ENCODE peak calls at places on chromosomes 13 and 19, in five cellular contexts. One of them, this sample, is unnamed. For H3K27me3 and H3K4me1, the result is how much of the 10 kb centered on the place peaks cover.

GRCh38 chr13:113005076-113005865 is 36.3 kb downstream of the MCF2L start:
- DNase-seq in psoas muscle: no peak
- DNase-seq in cardiac muscle cell: no peak
- DNase-seq in right cardiac atrium: no peak
- DNase-seq in colonic mucosa: no peak
- DNase-seq in this sample: no peak

GRCh38 chr19:53879145-53880037 is 2.6 kb upstream of the PRKCG start:
- DNase-seq in psoas muscle: peak
- DNase-seq in cardiac muscle cell: peak
- DNase-seq in right cardiac atrium: peak
- DNase-seq in colonic mucosa: peak
- DNase-seq in this sample: peak

GRCh38 chr13:97648171-97648880 is 214.4 kb downstream of the RAP2A start:
- DNase-seq in psoas muscle: no peak
- DNase-seq in cardiac muscle cell: peak
- DNase-seq in right cardiac atrium: no peak
- DNase-seq in colonic mucosa: no peak
- DNase-seq in this sample: no peak

GRCh38 chr19:8336665-8337064 is 6.4 kb downstream of the KANK3 start:
- DNase-seq in psoas muscle: peak
- DNase-seq in cardiac muscle cell: no peak
- DNase-seq in right cardiac atrium: no peak
- DNase-seq in colonic mucosa: no peak
- DNase-seq in this sample: no peak

GRCh38 chr13:31032574-31033095 is 100.2 kb downstream of the TEX26 start:
- DNase-seq in psoas muscle: no peak
- DNase-seq in cardiac muscle cell: no peak
- DNase-seq in right cardiac atrium: no peak
- DNase-seq in colonic mucosa: no peak
- DNase-seq in this sample: no peak

GRCh38 chr13:112859817-112860190 is 109.2 kb upstream of the MCF2L start:
- DNase-seq in psoas muscle: peak
- DNase-seq in cardiac muscle cell: peak
- DNase-seq in right cardiac atrium: no peak
- DNase-seq in colonic mucosa: no peak
- DNase-seq in this sample: no peak

GRCh38 chr19:28318469-28319179 is 894.3 kb downstream of the UQCRFS1 start:
- DNase-seq in psoas muscle: no peak
- DNase-seq in cardiac muscle cell: no peak
- DNase-seq in right cardiac atrium: no peak
- DNase-seq in colonic mucosa: no peak
- DNase-seq in this sample: no peak

GRCh38 chr19:58570770-58571574 is 2.2 kb downstream of the MZF1 start:
- DNase-seq in psoas muscle: no peak
- DNase-seq in cardiac muscle cell: no peak
- DNase-seq in right cardiac atrium: peak
- DNase-seq in colonic mucosa: peak
- DNase-seq in this sample: no peak

GRCh38 chr19:13981021-13981420 is 25.1 kb downstream of the RFX1 start:
- DNase-seq in psoas muscle: no peak
- DNase-seq in cardiac muscle cell: no peak
- DNase-seq in right cardiac atrium: no peak
- DNase-seq in colonic mucosa: no peak
- DNase-seq in this sample: no peak

GRCh38 chr13:30791354-30791921 is 56.1 kb downstream of the ALOX5AP start:
- DNase-seq in psoas muscle: no peak
- DNase-seq in cardiac muscle cell: peak
- DNase-seq in right cardiac atrium: peak
- DNase-seq in colonic mucosa: no peak
- DNase-seq in this sample: no peak

GRCh38 chr19:6275170-6275744 is 4.5 kb downstream of the MLLT1 start:
- DNase-seq in psoas muscle: no peak
- DNase-seq in cardiac muscle cell: no peak
- DNase-seq in right cardiac atrium: no peak
- DNase-seq in colonic mucosa: no peak
- DNase-seq in this sample: no peak

GRCh38 chr19:27971071-27971470 is 1241.9 kb downstream of the UQCRFS1 start:
- DNase-seq in psoas muscle: no peak
- DNase-seq in cardiac muscle cell: peak
- DNase-seq in right cardiac atrium: no peak
- DNase-seq in colonic mucosa: no peak
- DNase-seq in this sample: no peak

GRCh38 chr19:23474172-23474571 is 78.9 kb upstream of the ZNF91 start:
- DNase-seq in psoas muscle: no peak
- DNase-seq in cardiac muscle cell: no peak
- DNase-seq in right cardiac atrium: no peak
- DNase-seq in colonic mucosa: no peak
- DNase-seq in this sample: no peak

GRCh38 chr19:54388001-54388802 is 23.5 kb upstream of the LAIR1 start:
- DNase-seq in psoas muscle: no peak
- DNase-seq in cardiac muscle cell: no peak
- DNase-seq in right cardiac atrium: no peak
- DNase-seq in colonic mucosa: peak
- DNase-seq in this sample: no peak

GRCh38 chr13:75547917-75548316 is 1.7 kb upstream of the UCHL3 start:
- DNase-seq in psoas muscle: no peak
- DNase-seq in cardiac muscle cell: no peak
- DNase-seq in right cardiac atrium: no peak
- DNase-seq in colonic mucosa: no peak
- DNase-seq in this sample: no peak

GRCh38 chr13:50629497-50629896 is 214.0 kb downstream of the DLEU7 start:
- DNase-seq in psoas muscle: no peak
- DNase-seq in cardiac muscle cell: peak
- DNase-seq in right cardiac atrium: no peak
- DNase-seq in colonic mucosa: no peak
- DNase-seq in this sample: no peak

GRCh38 chr13:25908390-25908789 is 143.4 kb downstream of the SHISA2 start:
- DNase-seq in psoas muscle: no peak
- DNase-seq in cardiac muscle cell: no peak
- DNase-seq in right cardiac atrium: no peak
- DNase-seq in colonic mucosa: no peak
- DNase-seq in this sample: no peak

GRCh38 chr13:23020246-23020843 is 160.4 kb upstream of the SGCG start:
- DNase-seq in psoas muscle: no peak
- DNase-seq in cardiac muscle cell: peak
- DNase-seq in right cardiac atrium: no peak
- DNase-seq in colonic mucosa: peak
- DNase-seq in this sample: peak

GRCh38 chr13:49238621-49239020 is 9.1 kb upstream of the CDADC1 start:
- DNase-seq in psoas muscle: no peak
- DNase-seq in cardiac muscle cell: no peak
- DNase-seq in right cardiac atrium: no peak
- DNase-seq in colonic mucosa: no peak
- DNase-seq in this sample: no peak

GRCh38 chr19:41206926-41207750 is 11.9 kb upstream of the AXL start:
- DNase-seq in psoas muscle: peak
- DNase-seq in cardiac muscle cell: peak
- DNase-seq in right cardiac atrium: peak
- DNase-seq in colonic mucosa: peak
- DNase-seq in this sample: peak

GRCh38 chr19:30425885-30426838 is 54.0 kb downstream of the ZNF536 start:
- DNase-seq in psoas muscle: no peak
- DNase-seq in cardiac muscle cell: no peak
- DNase-seq in right cardiac atrium: no peak
- DNase-seq in colonic mucosa: no peak
- DNase-seq in this sample: no peak
- H3K27me3 ChIP-seq in psoas muscle: under half
- H3K27me3 ChIP-seq in cardiac muscle cell: under half
- H3K27me3 ChIP-seq in right cardiac atrium: under half
- H3K27me3 ChIP-seq in colonic mucosa: under half
- H3K27me3 ChIP-seq in this sample: under half

GRCh38 chr13:111186305-111186930 is 71.3 kb downstream of the ARHGEF7 start:
- DNase-seq in psoas muscle: no peak
- DNase-seq in cardiac muscle cell: no peak
- DNase-seq in right cardiac atrium: no peak
- DNase-seq in colonic mucosa: no peak
- DNase-seq in this sample: no peak
- H3K4me1 ChIP-seq in psoas muscle: half or more
- H3K4me1 ChIP-seq in cardiac muscle cell: under half
- H3K4me1 ChIP-seq in right cardiac atrium: under half
- H3K4me1 ChIP-seq in colonic mucosa: under half
- H3K4me1 ChIP-seq in this sample: half or more

GRCh38 chr13:46624821-46625220 is 71.9 kb downstream of the LRCH1 start:
- DNase-seq in psoas muscle: no peak
- DNase-seq in cardiac muscle cell: no peak
- DNase-seq in right cardiac atrium: no peak
- DNase-seq in colonic mucosa: no peak
- DNase-seq in this sample: no peak

GRCh38 chr13:46622918-46623256 is 69.9 kb downstream of the LRCH1 start:
- DNase-seq in psoas muscle: no peak
- DNase-seq in cardiac muscle cell: peak
- DNase-seq in right cardiac atrium: no peak
- DNase-seq in colonic mucosa: peak
- DNase-seq in this sample: no peak

GRCh38 chr13:46622013-46622917 is 69.3 kb downstream of the LRCH1 start:
- DNase-seq in psoas muscle: no peak
- DNase-seq in cardiac muscle cell: no peak
- DNase-seq in right cardiac atrium: no peak
- DNase-seq in colonic mucosa: no peak
- DNase-seq in this sample: no peak

GRCh38 chr13:46627462-46627861 is 74.5 kb downstream of the LRCH1 start:
- DNase-seq in psoas muscle: no peak
- DNase-seq in cardiac muscle cell: no peak
- DNase-seq in right cardiac atrium: no peak
- DNase-seq in colonic mucosa: no peak
- DNase-seq in this sample: no peak

DNA sequence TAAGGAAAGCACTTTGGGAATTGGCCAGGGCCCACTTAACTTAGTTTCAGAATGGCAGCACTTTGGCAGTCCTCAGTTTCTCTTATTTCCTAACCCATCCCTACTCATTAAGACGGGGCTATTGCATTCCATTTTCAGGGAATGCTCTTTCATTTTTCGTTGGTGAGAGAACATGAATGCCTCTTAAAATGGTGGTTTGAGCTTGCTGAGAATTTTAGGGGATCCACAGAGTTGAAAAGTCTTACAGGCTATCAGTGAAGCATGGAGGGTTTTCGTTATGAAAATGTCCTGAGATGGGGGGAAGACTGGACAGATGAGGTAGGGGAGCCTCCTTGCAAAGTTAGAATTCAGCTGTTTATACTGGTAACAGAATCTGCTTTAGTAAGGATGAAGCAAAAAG is 71.4 kb downstream of the LRCH1 start:
- DNase-seq in psoas muscle: no peak
- DNase-seq in cardiac muscle cell: no peak
- DNase-seq in right cardiac atrium: no peak
- DNase-seq in colonic mucosa: no peak
- DNase-seq in this sample: no peak
- H3K27me3 ChIP-seq in psoas muscle: under half
- H3K27me3 ChIP-seq in cardiac muscle cell: under half
- H3K27me3 ChIP-seq in right cardiac atrium: under half
- H3K27me3 ChIP-seq in colonic mucosa: under half
- H3K27me3 ChIP-seq in this sample: under half

DNA sequence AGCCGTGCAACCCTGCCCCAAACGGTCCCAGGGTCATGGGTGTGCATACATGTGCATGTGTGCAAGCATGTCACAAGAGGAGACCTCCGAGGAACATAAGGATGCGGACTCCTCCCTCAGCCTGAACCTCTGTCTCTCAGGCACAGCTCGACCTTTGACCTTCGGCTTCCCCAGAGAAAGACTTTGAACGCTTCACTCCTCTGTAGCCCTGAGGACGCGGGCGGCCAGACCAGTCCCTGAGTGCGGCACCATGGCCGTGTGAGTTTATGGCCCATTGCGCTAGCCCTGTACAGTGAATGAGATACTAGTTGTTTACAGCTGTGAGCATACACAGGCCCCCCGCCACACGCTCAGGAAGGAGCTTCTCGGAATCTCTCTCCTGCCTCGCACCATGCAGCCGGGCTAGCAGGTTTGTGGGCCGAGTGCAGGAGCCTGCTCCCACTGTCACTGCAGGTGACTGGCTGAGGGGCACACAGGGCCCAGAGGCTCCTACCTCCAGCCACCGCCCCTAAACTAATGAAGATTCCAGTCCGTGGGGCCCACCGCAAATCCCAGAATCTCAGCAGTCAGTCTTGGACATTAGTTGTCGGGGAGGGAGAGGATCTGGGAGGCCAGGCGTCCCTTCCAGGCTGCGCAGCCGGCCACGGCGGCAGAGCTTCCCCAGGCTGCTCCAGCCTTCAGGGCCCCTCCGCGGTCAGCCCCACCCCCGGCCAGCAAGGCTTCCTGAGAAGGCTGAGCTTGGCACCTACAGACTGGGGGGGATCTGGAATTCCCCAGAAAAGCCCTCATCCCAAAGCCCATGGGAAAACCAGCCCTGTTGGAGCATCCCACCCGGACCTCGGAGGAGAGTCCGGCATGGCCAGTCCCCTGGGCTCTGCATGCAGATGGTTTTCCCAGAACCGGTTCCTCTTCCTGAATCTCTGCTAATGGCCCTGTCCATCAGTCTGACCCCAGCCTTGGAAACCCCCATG is 10.6 kb downstream of the RASA3 start:
- DNase-seq in psoas muscle: no peak
- DNase-seq in cardiac muscle cell: no peak
- DNase-seq in right cardiac atrium: peak
- DNase-seq in colonic mucosa: no peak
- DNase-seq in this sample: no peak
- H3K4me1 ChIP-seq in psoas muscle: half or more
- H3K4me1 ChIP-seq in cardiac muscle cell: under half
- H3K4me1 ChIP-seq in right cardiac atrium: under half
- H3K4me1 ChIP-seq in colonic mucosa: under half
- H3K4me1 ChIP-seq in this sample: under half

DNA sequence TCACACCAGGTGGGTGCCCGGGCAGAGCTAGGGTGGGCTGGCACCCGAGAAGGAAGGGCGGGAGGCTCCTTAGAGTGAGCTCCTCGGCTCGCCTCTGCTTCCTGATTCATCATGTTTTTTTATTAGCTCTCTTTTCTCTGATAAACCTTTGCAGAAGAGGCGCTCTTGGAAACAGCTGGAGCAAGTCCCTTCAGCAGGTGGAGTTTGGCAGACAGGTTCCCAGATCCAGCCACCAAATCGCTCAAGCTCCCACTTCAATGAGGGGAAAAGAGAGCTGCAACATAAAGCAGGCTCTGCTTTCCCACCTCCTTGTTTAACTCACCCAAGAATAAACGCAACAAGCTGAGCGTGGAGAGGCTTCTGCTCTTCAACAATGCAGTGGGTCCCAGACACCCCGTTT is 244.8 kb downstream of the TSHZ3 start:
- DNase-seq in psoas muscle: no peak
- DNase-seq in cardiac muscle cell: no peak
- DNase-seq in right cardiac atrium: no peak
- DNase-seq in colonic mucosa: no peak
- DNase-seq in this sample: no peak
- H3K27me3 ChIP-seq in psoas muscle: under half
- H3K27me3 ChIP-seq in cardiac muscle cell: half or more
- H3K27me3 ChIP-seq in right cardiac atrium: under half
- H3K27me3 ChIP-seq in colonic mucosa: under half
- H3K27me3 ChIP-seq in this sample: under half

DNA sequence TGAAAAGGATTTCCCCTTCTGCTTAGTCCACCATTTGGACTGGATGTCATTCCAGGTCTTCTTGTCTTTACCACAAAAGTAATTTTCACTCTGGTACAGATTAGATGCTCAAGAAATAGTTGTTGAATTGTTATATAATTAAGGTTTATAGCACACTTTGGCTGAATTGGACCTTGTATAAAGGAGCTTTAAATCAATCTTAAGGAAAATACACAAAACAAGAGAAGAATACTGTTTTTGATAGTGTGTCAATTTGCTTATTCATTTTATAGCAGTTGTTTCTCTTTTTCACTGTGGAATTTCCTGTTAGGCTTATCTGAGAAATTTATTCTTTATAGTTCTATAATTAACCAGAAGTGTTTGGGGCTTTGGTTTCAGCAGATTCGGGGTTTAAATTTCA is 62.7 kb upstream of the TDRD3 start:
- DNase-seq in psoas muscle: no peak
- DNase-seq in cardiac muscle cell: no peak
- DNase-seq in right cardiac atrium: no peak
- DNase-seq in colonic mucosa: no peak
- DNase-seq in this sample: no peak
- H3K4me1 ChIP-seq in psoas muscle: under half
- H3K4me1 ChIP-seq in cardiac muscle cell: under half
- H3K4me1 ChIP-seq in right cardiac atrium: under half
- H3K4me1 ChIP-seq in colonic mucosa: under half
- H3K4me1 ChIP-seq in this sample: under half